ENCODE peak calls at places on chromosomes 2 and 18, in four cellular contexts. J is SJSA1, B is neuronal stem cell, C is A549. L is an unnamed sample. For H3K4me1, the result is how much of the 10 kb centered on the place peaks cover.

GRCh38 chr18:33576999-33577687 is 876 bp upstream of the ASXL3 start:
- DNase-seq in J (no peak), C (no peak), B (no peak), L (no peak)

GRCh38 chr2:47299555-47299954 is 103.4 kb upstream of the MSH2 start:
- DNase-seq in B (no peak), J (no peak), C (peak), L (no peak)

GRCh38 chr2:212145111-212145510 is 393.5 kb downstream of the ERBB4 start:
- DNase-seq in B (no peak), C (no peak), J (no peak), L (no peak)

GRCh38 chr18:50594931-50595330 is 35.0 kb downstream of the MAPK4 start:
- DNase-seq in C (no peak), B (no peak), J (no peak), L (no peak)

GRCh38 chr2:168661404-168661869 is 141.0 kb upstream of the NOSTRIN start:
- DNase-seq in C (no peak), J (no peak), B (no peak), L (no peak)

GRCh38 chr18:80171190-80171872 is 62.3 kb downstream of the ADNP2 start:
- DNase-seq in J (peak), B (no peak), C (peak), L (no peak)

GRCh38 chr2:69047625-69048145 is 34.7 kb downstream of the ANTXR1 start:
- DNase-seq in C (no peak), J (no peak), B (no peak), L (no peak)

GRCh38 chr2:80054339-80054675 is 250.2 kb downstream of the LRRTM1 start:
- DNase-seq in B (no peak), C (no peak), J (no peak), L (no peak)

GRCh38 chr2:209458018-209458979 is 34.5 kb downstream of the MAP2 start:
- DNase-seq in B (no peak), C (no peak), J (no peak), L (no peak)

GRCh38 chr2:217787160-217787877 is 215.5 kb downstream of the TNS1 start:
- DNase-seq in C (no peak), B (no peak), J (no peak), L (no peak)

GRCh38 chr2:45922577-45922988 is 271.1 kb downstream of the PRKCE start:
- DNase-seq in C (no peak), B (no peak), J (no peak), L (no peak)

GRCh38 chr2:3823748-3824147 is 120.4 kb downstream of the DCDC2C start:
- DNase-seq in J (no peak), B (no peak), C (peak), L (no peak)

GRCh38 chr2:96181529-96181928 is 27.1 kb downstream of the STARD7 start:
- DNase-seq in J (no peak), B (no peak), C (no peak), L (no peak)

GRCh38 chr2:29073913-29074312 is 410 bp downstream of the PCARE start:
- DNase-seq in B (no peak), C (no peak), J (no peak), L (no peak)

GRCh38 chr2:96547751-96548161 is 11.2 kb downstream of the ARID5A start:
- DNase-seq in B (no peak), J (peak), C (no peak), L (no peak)

GRCh38 chr2:119435953-119436297 is 4.3 kb downstream of the TMEM37 start:
- DNase-seq in B (no peak), J (no peak), C (no peak), L (no peak)

GRCh38 chr2:205220559-205220958 is 461.7 kb upstream of the NRP2 start:
- DNase-seq in C (no peak), B (no peak), J (no peak), L (no peak)

GRCh38 chr2:205217004-205217403 is 465.3 kb upstream of the NRP2 start:
- DNase-seq in C (no peak), J (no peak), B (no peak), L (no peak)

GRCh38 chr2:205216092-205216491 is 466.2 kb upstream of the NRP2 start:
- DNase-seq in C (no peak), B (no peak), J (no peak), L (no peak)

GRCh38 chr2:205216580-205216979 is 465.7 kb upstream of the NRP2 start:
- DNase-seq in B (no peak), C (no peak), J (no peak), L (no peak)

GRCh38 chr2:205218056-205218455 is 464.2 kb upstream of the NRP2 start:
- DNase-seq in B (no peak), J (no peak), C (no peak), L (no peak)
- H3K4me1 ChIP-seq in B (under half), J (under half), C (under half), L (under half)

GRCh38 chr2:65380243-65380642 is 52.2 kb downstream of the SPRED2 start:
- DNase-seq in J (no peak), C (no peak), B (no peak), L (no peak)

GRCh38 chr2:65381607-65382032 is 50.8 kb downstream of the SPRED2 start:
- DNase-seq in J (no peak), B (no peak), C (no peak), L (no peak)

GRCh38 chr2:65383571-65384488 is 48.6 kb downstream of the SPRED2 start:
- DNase-seq in B (no peak), J (no peak), C (no peak), L (no peak)

GRCh38 chr2:65382776-65383357 is 49.5 kb downstream of the SPRED2 start:
- DNase-seq in J (peak), C (peak), B (no peak), L (peak)

GRCh38 chr2:65382323-65382722 is 50.1 kb downstream of the SPRED2 start:
- DNase-seq in J (no peak), C (no peak), B (no peak), L (no peak)
- H3K4me1 ChIP-seq in J (half or more), C (half or more), B (under half), L (under half)

GRCh38 chr2:42051168-42052125 is 3.6 kb downstream of the PKDCC start:
- DNase-seq in C (no peak), B (no peak), J (no peak), L (no peak)
- H3K4me1 ChIP-seq in C (half or more), B (under half), J (under half), L (under half)

GRCh38 chr2:203694186-203694585 is 12.3 kb upstream of the CD28 start:
- DNase-seq in B (no peak), J (no peak), C (no peak), L (no peak)

GRCh38 chr2:203693242-203693879 is 13.1 kb upstream of the CD28 start:
- DNase-seq in B (no peak), J (no peak), C (no peak), L (no peak)

GRCh38 chr2:203690110-203691047 is 16.1 kb upstream of the CD28 start:
- DNase-seq in J (no peak), C (no peak), B (no peak), L (no peak)

GRCh38 chr2:203691149-203691548 is 15.3 kb upstream of the CD28 start:
- DNase-seq in C (no peak), B (no peak), J (no peak), L (no peak)

GRCh38 chr2:203692039-203692710 is 14.3 kb upstream of the CD28 start:
- DNase-seq in B (no peak), J (no peak), C (no peak), L (no peak)
- H3K4me1 ChIP-seq in B (under half), J (under half), C (under half), L (under half)

DNA sequence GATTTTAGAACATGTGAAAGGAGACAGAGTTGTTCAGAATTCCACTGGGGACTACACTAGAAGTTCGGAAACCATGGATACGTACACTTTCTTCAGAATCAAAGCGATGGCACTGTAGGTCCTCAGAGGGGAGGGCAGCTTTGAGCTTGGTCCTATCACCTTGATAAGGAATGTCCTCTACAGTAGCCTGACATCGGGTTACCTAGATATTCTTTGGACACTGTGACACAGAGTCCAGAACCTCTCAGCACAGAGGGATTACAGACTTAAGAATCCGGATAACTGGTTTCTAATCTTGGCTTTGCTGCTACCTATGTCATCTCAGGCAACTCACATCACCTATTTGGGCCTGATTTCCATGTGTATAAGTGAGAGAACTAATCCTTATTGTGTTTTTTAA is 14.0 kb downstream of the LBH start:
- DNase-seq in J (no peak), B (no peak), C (no peak), L (no peak)
- H3K4me1 ChIP-seq in J (under half), B (under half), C (half or more), L (half or more)

GRCh38 chr18:26706796-26707406 is 158.5 kb upstream of the KCTD1 start:
- DNase-seq in J (no peak), B (no peak), C (no peak), L (no peak)
- H3K4me1 ChIP-seq in J (under half), B (under half), C (under half), L (under half)

DNA sequence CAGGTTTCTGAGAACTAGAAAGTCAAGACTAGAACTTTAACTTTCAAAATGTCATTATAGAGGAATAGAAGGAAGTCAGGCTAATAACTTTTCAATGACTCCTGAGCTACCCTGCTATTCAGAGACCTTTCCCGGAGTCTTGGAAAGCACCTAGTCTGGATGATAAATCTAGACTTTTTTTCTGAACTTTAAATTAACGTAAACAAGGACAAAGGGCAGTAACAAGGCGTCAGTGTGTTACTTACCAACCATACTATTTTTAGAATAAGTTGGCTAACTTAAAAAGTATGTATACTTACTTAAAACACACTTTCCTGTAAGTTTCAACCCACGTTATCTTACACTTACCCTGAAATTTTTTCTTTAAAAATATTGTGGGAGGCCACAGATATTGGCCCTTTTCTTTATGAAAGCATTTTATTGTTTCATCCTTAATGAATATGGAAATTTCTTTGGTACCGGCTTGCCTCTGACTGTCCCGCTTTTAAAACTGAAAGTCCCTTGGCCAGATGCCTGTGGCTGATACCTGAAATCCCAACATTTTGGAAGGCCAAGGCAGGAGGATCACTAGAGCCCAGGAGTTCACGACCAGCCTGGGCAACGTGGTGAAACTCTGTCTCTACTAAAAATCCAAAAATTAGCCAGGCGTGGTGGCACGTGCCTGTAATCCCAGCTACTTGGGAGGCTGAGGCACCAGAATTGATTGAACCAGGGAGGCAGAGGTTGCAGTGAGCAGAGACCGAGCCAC is 9.7 kb downstream of the PMAIP1 start:
- DNase-seq in C (no peak), B (no peak), J (no peak), L (no peak)
- H3K4me1 ChIP-seq in C (under half), B (under half), J (half or more), L (under half)

GRCh38 chr2:219177594-219178376 is at the start of gene RETREG2:
- DNase-seq in B (peak), C (peak), J (peak), L (peak)
- H3K4me1 ChIP-seq in B (under half), C (under half), J (under half), L (half or more)

GRCh38 chr2:101710036-101710689 is 12.7 kb downstream of the MAP4K4 start:
- DNase-seq in B (no peak), J (no peak), C (no peak), L (no peak)
- H3K4me1 ChIP-seq in B (under half), J (under half), C (under half), L (half or more)

DNA sequence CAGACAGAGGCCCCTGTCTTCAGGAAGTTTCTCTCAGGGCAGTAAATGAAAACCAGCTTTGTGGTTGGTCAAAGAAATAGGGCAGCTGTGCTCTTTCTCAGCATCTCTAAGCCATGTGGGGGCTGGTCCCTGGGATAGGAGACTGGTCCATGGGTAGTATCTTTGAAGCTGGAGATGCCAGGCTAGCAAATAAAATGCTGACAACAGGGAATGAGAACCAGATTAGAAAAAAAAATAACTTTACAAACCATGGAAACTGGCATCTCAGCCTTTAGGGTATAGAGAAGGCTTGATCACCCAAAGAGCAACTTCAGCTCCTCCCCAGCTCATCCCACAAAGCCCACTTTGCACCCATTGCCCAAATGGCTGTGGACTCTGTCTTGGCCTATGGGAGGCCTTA is 138.1 kb downstream of the TTC32 start:
- DNase-seq in C (no peak), B (no peak), J (no peak), L (no peak)
- H3K4me1 ChIP-seq in C (under half), B (under half), J (under half), L (under half)